ENCODE peak calls at places on chromosomes 5 and 9, in nine cellular contexts. S is progenitor cell of endocrine pancreas; X is upper lobe of right lung; M is D341Med; B is heart left ventricle; F is H9; Y is BJ; U is frontal cortex; Q is stimulated activated CD8-positive, alpha-beta memory T cell treated with anti-CD3 and anti-CD28 coated beads, Interleukin-12 subunit alpha, Interleukin-12 subunit beta, amount 100 ng/mL, for 4 hours. A is an unnamed sample.

GRCh38 chr5:55440188-55440646 is 94.5 kb downstream of the PLPP1 start:
- DNase-seq in Y (no peak), F (peak; percentile 45), B (no peak), M (no peak), U (no peak), Q (no peak), S (no peak), X (no peak), A (no peak)

GRCh38 chr5:134577022-134577795 is 51.7 kb downstream of the JADE2 start:
- DNase-seq in B (peak; percentile 42), Y (no peak), F (no peak), M (no peak), S (no peak), U (no peak), X (no peak), Q (no peak), A (no peak)

GRCh38 chr5:2487152-2487763 is 264.2 kb downstream of the IRX2 start:
- DNase-seq in X (no peak), U (no peak), F (no peak), B (no peak), M (no peak), Q (no peak), S (no peak), Y (no peak), A (no peak)

GRCh38 chr5:6394429-6395101 is 16.2 kb upstream of the MED10 start:
- DNase-seq in F (no peak), M (no peak), Q (no peak), S (no peak), U (no peak), Y (no peak), X (no peak), B (no peak), A (no peak)

GRCh38 chr9:133758228-133758627 is 20.1 kb upstream of the SARDH start:
- DNase-seq in M (no peak), F (peak; percentile 15), Y (no peak), B (no peak), U (no peak), S (no peak), X (peak; percentile 46), Q (no peak), A (no peak)

GRCh38 chr9:89664010-89664409 is 59.2 kb downstream of the GADD45G start:
- DNase-seq in Y (no peak), F (no peak), S (no peak), X (no peak), B (no peak), U (no peak), Q (no peak), M (no peak), A (no peak)

GRCh38 chr5:670396-671270 is 22.5 kb downstream of the TPPP start:
- DNase-seq in Q (no peak), M (peak; percentile 28), Y (no peak), S (no peak), X (peak; percentile 62), U (no peak), F (peak; percentile 25), B (peak; percentile 25), A (no peak)

GRCh38 chr9:95477885-95478790 is 38.6 kb downstream of the PTCH1 start:
- DNase-seq in Y (no peak), Q (no peak), U (no peak), X (no peak), M (no peak), F (no peak), B (no peak), S (no peak), A (no peak)

GRCh38 chr5:160930361-160930760 is 78.3 kb upstream of the ATP10B start:
- DNase-seq in U (no peak), B (no peak), M (no peak), Y (no peak), X (no peak), F (peak; percentile 44), Q (no peak), S (no peak), A (no peak)

GRCh38 chr9:11457809-11458785 is 845.3 kb upstream of the PTPRD start:
- DNase-seq in S (no peak), Q (no peak), Y (no peak), M (peak; percentile 58), U (no peak), X (no peak), F (peak; percentile 59), B (no peak), A (no peak)

GRCh38 chr5:36177715-36178556 is 26.0 kb downstream of the SKP2 start:
- DNase-seq in M (peak; percentile 38), F (no peak), Y (no peak), Q (no peak), U (no peak), S (no peak), X (no peak), B (no peak), A (no peak)

GRCh38 chr5:169595172-169595820 is 11.7 kb downstream of the SPDL1 start:
- DNase-seq in F (no peak), S (no peak), U (no peak), Y (peak; percentile 39), M (no peak), Q (no peak), X (no peak), B (no peak), A (no peak)

GRCh38 chr5:115623632-115624031 is 2.2 kb downstream of the TMED7 start:
- DNase-seq in Q (no peak), M (no peak), Y (no peak), B (no peak), S (no peak), U (no peak), F (no peak), X (no peak), A (no peak)

GRCh38 chr5:109917154-109917546 is 227.4 kb downstream of the MAN2A1 start:
- DNase-seq in M (no peak), U (no peak), S (no peak), B (no peak), F (no peak), Y (no peak), Q (no peak), X (no peak), A (no peak)

GRCh38 chr9:136847065-136847826 is 2.0 kb upstream of the PHPT1 start:
- DNase-seq in Q (no peak), B (peak; percentile 71), M (peak; percentile 69), F (peak; percentile 93), S (no peak), Y (no peak), X (peak; percentile 87), U (no peak), A (no peak)

GRCh38 chr5:6553986-6554385 is 78.9 kb downstream of the NSUN2 start:
- DNase-seq in U (no peak), X (no peak), F (no peak), Q (no peak), B (no peak), Y (no peak), S (no peak), M (no peak), A (no peak)

GRCh38 chr5:175124251-175124813 is 319.6 kb downstream of the DRD1 start:
- DNase-seq in U (no peak), Q (no peak), M (no peak), X (no peak), S (no peak), B (no peak), F (no peak), Y (no peak), A (no peak)

GRCh38 chr5:120614512-120614911 is 150.4 kb downstream of the PRR16 start:
- DNase-seq in Y (no peak), B (no peak), F (no peak), M (no peak), Q (no peak), S (no peak), X (no peak), U (no peak), A (no peak)

GRCh38 chr9:137496601-137497375 is 37.7 kb upstream of the NSMF start:
- DNase-seq in Y (no peak), B (no peak), X (no peak), Q (no peak), S (no peak), U (no peak), M (no peak), F (no peak), A (no peak)

GRCh38 chr5:56757077-56757476 is 58.3 kb upstream of the MAP3K1 start:
- DNase-seq in F (no peak), Y (no peak), Q (no peak), U (no peak), B (no peak), M (no peak), X (no peak), S (no peak), A (no peak)

GRCh38 chr5:72110401-72111013 is 3.2 kb downstream of the MAP1B start:
- DNase-seq in F (no peak), B (no peak), Y (no peak), U (no peak), M (peak; percentile 44), X (no peak), S (no peak), Q (no peak), A (no peak)

GRCh38 chr5:138945421-138946240 is 70.5 kb upstream of the LRRTM2 start:
- DNase-seq in Q (no peak), U (no peak), F (peak; percentile 62), Y (no peak), S (no peak), X (no peak), M (peak; percentile 9), B (no peak), A (peak; percentile 63)

GRCh38 chr5:8958602-8959001 is 587.3 kb downstream of the SEMA5A start:
- DNase-seq in F (no peak), B (no peak), Q (no peak), X (no peak), U (no peak), M (no peak), S (no peak), Y (no peak), A (no peak)

GRCh38 chr9:82680179-82680935 is 382.6 kb downstream of the RASEF start:
- DNase-seq in U (no peak), Y (no peak), B (no peak), F (no peak), Q (no peak), M (no peak), X (no peak), S (no peak), A (no peak)

GRCh38 chr5:145198871-145199270 is 636.3 kb downstream of the PRELID2 start:
- DNase-seq in X (no peak), S (no peak), B (no peak), U (no peak), F (no peak), M (no peak), Q (no peak), Y (no peak), A (no peak)

A was measured in ascending aorta.